ENCODE peak calls at places on chromosomes 1 and 21, in six cellular contexts. E is H1, L is GM23338, R is testis, K is prostate gland, Y is BE2C. J is an unnamed sample. For H3K4me1 and H3K27me3, the result is how much of the 10 kb centered on the place peaks cover.

GRCh38 chr1:61639218-61639617 is 85.7 kb downstream of the TM2D1 start:
- DNase-seq in Y (peak), K (no peak), R (no peak), L (no peak), E (no peak), J (no peak)

GRCh38 chr1:29793101-29793546 is 556.8 kb downstream of the PTPRU start:
- DNase-seq in E (peak), K (peak), L (peak), R (peak), Y (peak), J (peak)

GRCh38 chr21:15355066-15355465 is 290.3 kb upstream of the NRIP1 start:
- DNase-seq in K (no peak), R (no peak), L (no peak), E (no peak), Y (no peak), J (no peak)

GRCh38 chr1:56589369-56589768 is 10.0 kb upstream of the PLPP3 start:
- DNase-seq in K (no peak), Y (no peak), E (no peak), R (no peak), L (no peak), J (no peak)

GRCh38 chr21:38424333-38424732 is 73.9 kb downstream of the ERG start:
- DNase-seq in Y (no peak), R (no peak), K (no peak), E (no peak), L (no peak), J (no peak)

GRCh38 chr1:109910123-109910962 is at the start of gene CSF1:
- DNase-seq in R (peak), Y (peak), E (peak), L (peak), K (peak), J (peak)

GRCh38 chr1:93567255-93567918 is 114.2 kb downstream of the BCAR3 start:
- DNase-seq in L (no peak), Y (peak), E (no peak), R (peak), K (no peak), J (peak)

GRCh38 chr1:201883786-201884185 is 4.9 kb upstream of the SHISA4 start:
- DNase-seq in K (no peak), L (no peak), R (peak), Y (no peak), E (no peak), J (peak)

GRCh38 chr1:147444381-147444780 is 96.9 kb upstream of the BCL9 start:
- DNase-seq in R (no peak), Y (no peak), E (no peak), K (no peak), L (no peak), J (no peak)

GRCh38 chr1:98005326-98006010 is 84.6 kb upstream of the DPYD start:
- DNase-seq in R (no peak), Y (no peak), K (no peak), L (no peak), E (no peak), J (no peak)

GRCh38 chr1:172948457-172948856 is 102.3 kb downstream of the TNFSF18 start:
- DNase-seq in K (no peak), Y (no peak), R (no peak), L (no peak), E (no peak), J (no peak)

GRCh38 chr1:181712636-181713238 is 229.4 kb downstream of the CACNA1E start:
- DNase-seq in K (no peak), R (no peak), E (no peak), L (no peak), Y (no peak), J (no peak)

GRCh38 chr1:20732071-20732587 is 374 bp downstream of the SH2D5 start:
- DNase-seq in E (peak), K (peak), L (peak), R (peak), Y (peak), J (peak)

GRCh38 chr1:20731057-20731991 is 1.2 kb downstream of the SH2D5 start:
- DNase-seq in Y (no peak), L (no peak), R (peak), K (no peak), E (peak), J (peak)

GRCh38 chr1:20729990-20730689 is 2.4 kb downstream of the SH2D5 start:
- DNase-seq in L (no peak), Y (no peak), E (peak), K (no peak), R (peak), J (no peak)

GRCh38 chr1:20729155-20729931 is 3.2 kb downstream of the SH2D5 start:
- DNase-seq in Y (no peak), L (no peak), R (peak), K (no peak), E (peak), J (no peak)

DNA sequence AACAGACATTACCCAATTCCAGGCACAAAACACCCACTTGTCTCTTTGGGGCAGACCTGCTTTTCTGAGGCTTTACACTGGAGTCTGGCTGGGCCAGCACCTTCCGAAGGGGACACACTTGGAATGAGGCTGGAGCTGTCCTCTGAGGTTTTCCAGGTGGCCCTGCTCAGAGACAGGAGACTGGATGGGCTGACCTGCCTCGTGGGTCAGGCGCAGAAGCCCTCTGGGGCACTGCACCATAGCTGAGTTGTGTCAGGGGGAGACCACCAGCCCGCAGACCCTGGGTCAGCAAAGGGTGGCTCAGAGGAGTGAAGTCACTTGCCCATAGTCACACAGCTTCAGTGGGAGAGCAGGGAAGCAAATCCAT is 1.8 kb downstream of the SH2D5 start:
- DNase-seq in K (no peak), Y (no peak), E (peak), L (no peak), R (peak), J (peak)
- H3K4me1 ChIP-seq in K (under half), Y (under half), E (under half), L (under half), R (under half), J (under half)

DNA sequence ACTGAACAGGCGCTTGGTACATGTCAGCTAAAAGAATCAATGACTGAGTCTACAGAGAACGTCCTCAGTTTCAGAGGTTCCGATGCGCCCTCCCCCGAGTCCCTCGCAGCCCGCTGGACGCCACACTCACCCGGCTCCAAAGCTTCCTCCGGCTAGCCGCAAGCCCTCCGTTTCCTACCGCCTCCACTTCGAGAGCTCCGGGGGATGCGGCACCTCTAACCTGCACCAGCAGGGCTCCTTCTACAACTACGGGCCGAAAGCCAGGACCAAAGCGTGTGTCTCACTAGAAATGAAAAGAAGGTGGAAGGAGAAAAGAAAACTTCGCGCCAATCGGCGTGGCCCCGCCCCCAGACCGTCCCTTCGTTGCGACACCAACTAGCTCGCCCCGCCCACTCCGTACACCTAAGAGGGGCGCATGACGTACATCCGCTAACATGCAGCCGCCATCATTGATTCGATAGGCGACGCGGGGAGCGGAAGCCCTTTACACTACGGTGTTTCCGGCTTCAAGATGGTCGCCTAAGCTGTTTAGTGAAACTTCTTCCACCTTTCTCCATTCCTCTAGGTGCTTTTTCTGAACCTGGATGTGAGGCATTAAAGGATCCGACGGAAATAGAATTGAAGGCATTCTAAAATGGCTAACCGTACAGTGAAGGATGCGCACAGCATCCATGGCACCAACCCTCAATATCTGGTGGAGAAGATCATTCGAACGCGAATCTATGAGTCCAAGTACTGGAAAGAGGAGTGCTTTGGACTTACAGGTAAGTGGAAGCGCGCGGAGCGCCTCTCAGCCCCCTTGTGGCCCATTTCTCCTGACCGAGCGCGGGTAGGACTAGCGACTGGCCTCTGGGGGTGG is at the start of the genes ORC1 and PRPF38A:
- DNase-seq in R (peak), E (peak), K (peak), Y (peak), L (peak), J (peak)
- TF ChIP-seq CTCF in R (no peak), E (peak), K (no peak), Y (peak), L (peak), J (peak)

GRCh38 chr21:41780337-41781046 is 13.6 kb upstream of the RIPK4 start:
- DNase-seq in E (no peak), R (no peak), L (no peak), Y (no peak), K (no peak), J (no peak)

GRCh38 chr21:41783476-41784150 is 16.8 kb upstream of the RIPK4 start:
- DNase-seq in R (no peak), Y (peak), E (no peak), K (peak), L (no peak), J (no peak)

GRCh38 chr21:41779659-41780058 is 12.8 kb upstream of the RIPK4 start:
- DNase-seq in R (no peak), E (no peak), L (no peak), K (no peak), Y (no peak), J (no peak)

GRCh38 chr21:41778974-41779600 is 12.2 kb upstream of the RIPK4 start:
- DNase-seq in E (no peak), L (peak), R (no peak), Y (no peak), K (no peak), J (no peak)

GRCh38 chr21:41781047-41781405 is 14.2 kb upstream of the RIPK4 start:
- DNase-seq in K (no peak), L (no peak), R (no peak), Y (no peak), E (no peak), J (no peak)
- H3K27me3 ChIP-seq in K (under half), L (under half), R (under half), Y (under half), E (under half), J (half or more)

DNA sequence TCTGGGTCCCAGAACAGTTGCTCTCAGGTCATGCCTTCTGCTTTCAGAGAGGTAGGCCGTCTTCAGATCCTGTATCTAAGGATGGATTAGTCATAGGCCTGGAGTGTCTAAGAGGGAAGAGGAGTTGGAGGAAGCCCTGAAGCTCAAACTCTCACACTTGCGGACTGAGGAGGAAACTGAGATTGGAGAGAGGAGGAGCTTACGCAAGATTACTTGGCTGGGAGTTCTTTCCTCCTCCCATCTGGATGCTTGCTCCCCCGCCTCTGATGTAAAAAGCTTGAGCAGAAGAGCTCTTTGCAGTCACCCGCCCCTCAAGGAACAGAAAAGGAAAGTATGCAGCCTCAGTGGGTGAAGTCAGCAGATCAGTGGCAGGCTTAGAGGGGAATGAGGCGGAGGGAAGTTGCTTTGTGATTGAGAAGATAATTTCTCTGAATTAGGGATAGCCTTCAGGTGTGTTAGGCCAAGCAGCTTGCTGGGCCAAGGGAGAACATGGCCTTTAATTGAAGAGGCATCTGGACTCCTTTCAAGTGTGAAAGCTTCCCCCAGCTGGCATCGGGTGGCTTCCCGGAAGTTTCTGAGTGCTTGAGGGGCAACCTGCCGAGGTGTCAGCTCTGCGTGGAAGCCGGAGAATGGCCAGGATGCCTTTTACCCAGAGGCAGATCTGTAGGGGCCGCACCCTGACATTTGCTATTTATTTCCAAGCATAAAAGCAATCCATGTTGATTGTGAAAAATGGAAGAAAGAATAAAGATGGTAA is 6.6 kb downstream of the ADORA1 start:
- DNase-seq in Y (no peak), L (peak), E (peak), R (peak), K (no peak), J (no peak)
- H3K4me1 ChIP-seq in Y (under half), L (under half), E (under half), R (under half), K (under half), J (under half)

GRCh38 chr1:47527653-47528272 is 89.9 kb downstream of the FOXD2 start:
- DNase-seq in K (no peak), R (no peak), L (peak), E (peak), Y (no peak), J (no peak)
- TF ChIP-seq CTCF in K (no peak), R (no peak), L (peak), E (peak), Y (peak), J (peak)

DNA sequence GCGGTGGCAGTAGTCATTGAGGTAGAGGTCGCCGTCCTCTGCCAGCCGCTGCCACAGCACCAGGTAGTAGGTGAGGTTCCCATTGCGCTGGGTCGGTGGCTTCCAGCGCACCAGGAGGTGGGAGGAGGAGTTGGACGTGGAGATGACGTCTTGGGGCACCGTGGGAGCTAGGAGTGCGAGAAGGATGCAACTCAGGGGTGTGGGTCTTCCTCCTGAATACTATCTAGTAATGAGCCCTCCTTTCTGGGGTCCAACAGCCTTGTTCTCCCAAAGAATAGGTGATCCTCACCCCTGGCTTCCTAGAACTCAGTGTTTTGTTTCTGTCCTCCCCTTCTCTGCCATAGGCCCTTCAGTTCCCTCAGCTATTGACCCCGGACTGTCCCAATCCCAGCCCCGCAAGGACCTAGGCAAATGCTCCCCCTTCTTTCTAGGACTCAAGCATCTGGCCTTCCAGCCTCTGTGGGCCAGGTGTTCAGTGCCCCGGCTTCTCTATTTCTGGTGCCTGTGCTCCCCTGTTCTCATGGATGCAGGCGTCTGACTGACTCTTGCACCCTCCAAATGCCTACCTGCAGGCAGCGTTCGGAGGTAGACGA is 12.9 kb downstream of the INSRR start:
- DNase-seq in K (no peak), E (no peak), L (no peak), R (no peak), Y (no peak), J (no peak)
- H3K27me3 ChIP-seq in K (under half), E (half or more), L (half or more), R (under half), Y (under half), J (under half)

DNA sequence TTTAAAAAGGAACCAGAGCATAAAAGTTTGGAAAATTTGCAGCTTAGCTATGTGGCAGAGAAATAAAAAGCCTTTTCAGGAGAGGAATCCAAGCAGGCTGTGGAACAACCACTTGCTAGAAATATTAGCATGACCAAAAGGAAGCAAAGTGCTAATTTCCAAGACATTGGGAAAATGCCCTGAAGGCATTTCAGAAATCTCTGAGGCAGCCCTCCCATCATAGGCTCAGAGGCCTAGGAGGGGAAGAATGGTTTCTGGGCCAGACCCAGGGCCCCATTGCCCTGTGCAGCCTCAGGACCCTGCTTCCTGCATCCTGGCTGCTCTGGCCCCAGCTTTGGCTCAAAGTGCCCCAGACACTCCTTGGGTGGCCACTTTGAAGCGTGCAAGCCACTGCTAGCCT is 56.8 kb downstream of the TENT5C start:
- DNase-seq in E (no peak), K (no peak), R (no peak), L (peak), Y (no peak), J (no peak)
- H3K4me1 ChIP-seq in E (under half), K (under half), R (under half), L (under half), Y (under half), J (under half)

DNA sequence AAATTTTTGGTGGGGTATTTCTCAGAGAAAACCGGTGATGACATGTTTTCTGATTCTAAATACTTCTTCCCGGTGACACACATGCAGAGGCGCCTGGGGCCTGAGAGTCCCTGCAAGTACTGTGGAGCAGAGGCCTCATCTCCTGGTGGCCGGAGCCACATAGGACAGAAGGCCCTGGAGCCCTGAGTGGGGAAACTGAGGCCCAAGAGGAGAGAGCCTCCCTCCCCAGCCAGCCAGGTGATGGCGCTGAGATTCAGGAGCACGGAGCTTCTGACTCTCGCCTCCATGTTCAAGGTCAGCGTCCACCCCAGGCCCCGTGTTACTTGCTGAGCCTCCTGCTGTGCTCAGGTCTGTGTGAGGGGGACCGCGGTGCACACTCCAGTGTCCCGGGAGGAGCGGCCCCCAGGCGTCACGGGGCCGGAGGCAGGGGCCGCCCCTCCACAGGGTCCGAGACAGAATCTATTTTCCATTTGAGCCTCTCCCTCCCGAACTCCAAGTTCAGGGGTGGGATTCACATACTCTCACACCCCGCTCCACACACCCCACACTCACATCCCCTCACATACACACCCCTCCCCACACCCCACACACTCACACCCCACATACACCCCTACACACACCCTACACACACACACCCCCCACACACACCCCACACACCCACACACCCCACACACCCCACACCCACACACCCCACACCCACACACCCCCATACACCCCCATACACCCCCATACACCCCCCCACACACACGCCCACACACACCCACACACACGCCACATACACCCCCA is 43.8 kb downstream of the SLX9 start:
- DNase-seq in Y (peak), R (no peak), E (no peak), L (no peak), K (no peak), J (peak)
- TF ChIP-seq CTCF in Y (no peak), R (no peak), E (peak), L (no peak), K (no peak), J (no peak)

DNA sequence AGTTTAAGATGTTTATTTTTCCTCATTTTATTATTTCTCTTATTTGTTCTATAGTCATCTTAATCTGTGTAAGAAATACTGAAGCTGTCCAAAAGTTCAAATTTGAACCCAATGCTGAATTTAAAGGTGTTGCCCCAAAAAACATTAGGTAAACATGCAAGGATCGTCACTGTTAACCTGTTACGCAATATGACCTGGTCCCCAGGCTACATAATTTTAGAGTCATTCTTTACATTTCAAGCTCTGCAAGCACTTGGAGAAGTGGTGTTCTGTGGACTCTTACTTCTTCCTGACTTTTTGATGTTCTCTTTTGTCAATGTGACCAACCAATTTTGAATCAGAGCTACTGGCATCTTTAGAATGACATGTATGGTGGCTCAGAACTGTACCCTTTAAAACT is 106.0 kb downstream of the CLIC6 start:
- DNase-seq in Y (no peak), E (no peak), L (no peak), R (no peak), K (no peak), J (no peak)
- H3K27me3 ChIP-seq in Y (under half), E (under half), L (under half), R (under half), K (under half), J (under half)

DNA sequence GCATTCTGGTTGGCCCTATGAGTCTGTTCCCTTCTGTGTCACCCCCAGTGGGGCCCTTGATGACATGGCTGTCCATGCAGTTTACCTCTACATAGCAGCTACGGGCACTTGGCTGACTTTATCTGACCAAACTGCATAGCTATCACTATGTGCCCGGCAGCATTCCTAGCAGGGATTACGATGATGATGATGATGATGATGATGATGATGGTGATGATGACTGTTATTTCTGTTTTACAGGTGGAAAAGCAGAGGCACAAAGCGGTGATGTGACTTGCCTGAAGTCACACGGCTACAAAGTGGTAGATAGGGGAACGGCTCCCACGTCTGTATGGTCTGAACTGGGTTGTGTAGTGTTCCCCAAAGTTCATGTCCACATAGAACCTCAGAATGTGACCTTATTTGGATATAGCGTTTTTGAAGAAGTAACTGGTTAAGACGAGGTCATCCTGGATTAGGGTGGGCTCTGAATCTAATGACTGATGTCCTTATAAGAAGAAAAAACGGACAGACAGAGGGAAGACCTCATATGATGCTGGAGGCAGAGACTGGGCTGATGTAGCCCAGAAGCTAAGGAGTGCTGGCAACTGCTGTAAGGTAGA is 57.6 kb downstream of the RUNX1 start:
- DNase-seq in R (no peak), K (no peak), L (no peak), E (no peak), Y (no peak), J (no peak)
- H3K4me1 ChIP-seq in R (under half), K (under half), L (under half), E (under half), Y (under half), J (under half)